ENCODE peak calls at places on chromosome 2, in ten cellular contexts. One of them, this sample, is unnamed.

GRCh38 chr2:25161055-25161781 is 7.2 kb downstream of the POMC start:
- DNase-seq in suprapubic skin: no peak
- DNase-seq in vagina: no peak
- DNase-seq in spleen: peak; percentile 94
- DNase-seq in sigmoid colon: peak; percentile 79
- DNase-seq in transverse colon: peak; percentile 57
- DNase-seq in endothelial cell of umbilical vein: peak; percentile 11
- DNase-seq in HepG2: no peak
- DNase-seq in GM12878: no peak
- DNase-seq in K562: no peak
- DNase-seq in this sample: peak; percentile 44

GRCh38 chr2:52428224-52428623 is 1339.4 kb upstream of the CHAC2 start:
- DNase-seq in suprapubic skin: no peak
- DNase-seq in vagina: no peak
- DNase-seq in spleen: no peak
- DNase-seq in sigmoid colon: no peak
- DNase-seq in transverse colon: no peak
- DNase-seq in endothelial cell of umbilical vein: no peak
- DNase-seq in HepG2: no peak
- DNase-seq in GM12878: no peak
- DNase-seq in K562: no peak
- DNase-seq in this sample: no peak

GRCh38 chr2:121565389-121566250 is 34.9 kb downstream of the RNU4ATAC start:
- DNase-seq in suprapubic skin: no peak
- DNase-seq in vagina: no peak
- DNase-seq in spleen: no peak
- DNase-seq in sigmoid colon: no peak
- DNase-seq in transverse colon: no peak
- DNase-seq in endothelial cell of umbilical vein: no peak
- DNase-seq in HepG2: no peak
- DNase-seq in GM12878: no peak
- DNase-seq in K562: no peak
- DNase-seq in this sample: no peak

GRCh38 chr2:46800218-46800617 is 115.4 kb downstream of the MCFD2 start:
- DNase-seq in suprapubic skin: no peak
- DNase-seq in vagina: no peak
- DNase-seq in spleen: no peak
- DNase-seq in sigmoid colon: no peak
- DNase-seq in transverse colon: no peak
- DNase-seq in endothelial cell of umbilical vein: no peak
- DNase-seq in HepG2: no peak
- DNase-seq in GM12878: no peak
- DNase-seq in K562: no peak
- DNase-seq in this sample: no peak

GRCh38 chr2:158772306-158773078 is 22.6 kb upstream of the DAPL1 start:
- DNase-seq in suprapubic skin: no peak
- DNase-seq in vagina: no peak
- DNase-seq in spleen: no peak
- DNase-seq in sigmoid colon: no peak
- DNase-seq in transverse colon: no peak
- DNase-seq in endothelial cell of umbilical vein: no peak
- DNase-seq in HepG2: no peak
- DNase-seq in GM12878: no peak
- DNase-seq in K562: no peak
- DNase-seq in this sample: no peak

GRCh38 chr2:101107246-101107645 is 43.9 kb downstream of the TBC1D8 start:
- DNase-seq in suprapubic skin: no peak
- DNase-seq in vagina: no peak
- DNase-seq in spleen: no peak
- DNase-seq in sigmoid colon: no peak
- DNase-seq in transverse colon: no peak
- DNase-seq in endothelial cell of umbilical vein: no peak
- DNase-seq in HepG2: no peak
- DNase-seq in GM12878: no peak
- DNase-seq in K562: no peak
- DNase-seq in this sample: no peak

GRCh38 chr2:767944-768343 is 90.7 kb upstream of the TMEM18 start:
- DNase-seq in suprapubic skin: no peak
- DNase-seq in vagina: no peak
- DNase-seq in spleen: no peak
- DNase-seq in sigmoid colon: no peak
- DNase-seq in transverse colon: no peak
- DNase-seq in endothelial cell of umbilical vein: no peak
- DNase-seq in HepG2: no peak
- DNase-seq in GM12878: no peak
- DNase-seq in K562: no peak
- DNase-seq in this sample: no peak

GRCh38 chr2:240397542-240397916 is 37.9 kb upstream of the GPC1 start:
- DNase-seq in suprapubic skin: no peak
- DNase-seq in vagina: no peak
- DNase-seq in spleen: peak; percentile 48
- DNase-seq in sigmoid colon: peak; percentile 58
- DNase-seq in transverse colon: no peak
- DNase-seq in endothelial cell of umbilical vein: no peak
- DNase-seq in HepG2: no peak
- DNase-seq in GM12878: no peak
- DNase-seq in K562: no peak
- DNase-seq in this sample: no peak

GRCh38 chr2:45248214-45248613 is 239.0 kb upstream of the SIX2 start:
- DNase-seq in suprapubic skin: no peak
- DNase-seq in vagina: no peak
- DNase-seq in spleen: no peak
- DNase-seq in sigmoid colon: no peak
- DNase-seq in transverse colon: no peak
- DNase-seq in endothelial cell of umbilical vein: no peak
- DNase-seq in HepG2: no peak
- DNase-seq in GM12878: no peak
- DNase-seq in K562: no peak
- DNase-seq in this sample: no peak

GRCh38 chr2:192265751-192266150 is 71.0 kb upstream of the TMEFF2 start:
- DNase-seq in suprapubic skin: no peak
- DNase-seq in vagina: no peak
- DNase-seq in spleen: no peak
- DNase-seq in sigmoid colon: no peak
- DNase-seq in transverse colon: no peak
- DNase-seq in endothelial cell of umbilical vein: no peak
- DNase-seq in HepG2: no peak
- DNase-seq in GM12878: no peak
- DNase-seq in K562: no peak
- DNase-seq in this sample: no peak

GRCh38 chr2:218995972-218996644 is 2.9 kb upstream of the CRYBA2 start:
- DNase-seq in suprapubic skin: peak; percentile 90
- DNase-seq in vagina: no peak
- DNase-seq in spleen: peak; percentile 90
- DNase-seq in sigmoid colon: peak; percentile 94
- DNase-seq in transverse colon: peak; percentile 93
- DNase-seq in endothelial cell of umbilical vein: peak; percentile 65
- DNase-seq in HepG2: peak; percentile 58
- DNase-seq in GM12878: no peak
- DNase-seq in K562: peak; percentile 90
- DNase-seq in this sample: peak; percentile 95
- H3K4me3 ChIP-seq in suprapubic skin: peak overlapping the region; percentile 39
- H3K4me3 ChIP-seq in vagina: peak overlapping the region; percentile 41
- H3K4me3 ChIP-seq in spleen: peak overlapping the region; percentile 20
- H3K4me3 ChIP-seq in sigmoid colon: peak overlapping the region; percentile 7
- H3K4me3 ChIP-seq in transverse colon: peak overlapping the region; percentile 33
- H3K4me3 ChIP-seq in endothelial cell of umbilical vein: no peak overlapping the region
- H3K4me3 ChIP-seq in HepG2: no peak overlapping the region
- H3K4me3 ChIP-seq in GM12878: no peak overlapping the region
- H3K4me3 ChIP-seq in K562: peak overlapping the region; percentile 51
- H3K4me3 ChIP-seq in this sample: peak overlapping the region; percentile 38

DNA sequence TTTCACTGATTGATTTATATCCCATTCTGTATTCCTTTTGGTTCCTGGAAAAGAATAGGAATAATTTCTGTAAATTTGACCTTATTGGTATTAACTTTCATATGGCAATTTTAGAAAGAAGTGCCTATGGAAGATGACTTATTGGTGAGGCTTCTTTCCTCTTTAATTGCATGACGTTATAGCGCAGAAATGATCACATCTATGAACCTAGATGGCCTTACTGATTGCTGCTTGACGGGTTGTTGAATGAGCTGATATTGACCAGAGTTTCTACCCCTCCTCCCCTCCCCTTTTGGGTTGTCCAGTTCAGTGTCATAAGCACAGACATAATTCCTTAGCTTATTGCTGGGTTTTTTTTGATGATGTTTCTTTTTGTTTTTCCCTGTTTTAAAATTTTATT is 14.6 kb downstream of the ACSL3 start:
- DNase-seq in suprapubic skin: no peak
- DNase-seq in vagina: no peak
- DNase-seq in spleen: no peak
- DNase-seq in sigmoid colon: no peak
- DNase-seq in transverse colon: no peak
- DNase-seq in endothelial cell of umbilical vein: no peak
- DNase-seq in HepG2: no peak
- DNase-seq in GM12878: no peak
- DNase-seq in K562: no peak
- DNase-seq in this sample: no peak
- TF ChIP-seq POLR2AphosphoS5 in suprapubic skin: no peak
- TF ChIP-seq POLR2AphosphoS5 in vagina: no peak
- TF ChIP-seq POLR2AphosphoS5 in spleen: no peak
- TF ChIP-seq POLR2AphosphoS5 in sigmoid colon: no peak
- TF ChIP-seq POLR2AphosphoS5 in transverse colon: no peak
- TF ChIP-seq POLR2AphosphoS5 in endothelial cell of umbilical vein: no peak
- TF ChIP-seq POLR2AphosphoS5 in HepG2: no peak
- TF ChIP-seq POLR2AphosphoS5 in GM12878: no peak
- TF ChIP-seq POLR2AphosphoS5 in K562: no peak
- TF ChIP-seq POLR2AphosphoS5 in this sample: no peak

GRCh38 chr2:120100627-120101026 is 87.8 kb downstream of the EPB41L5 start:
- DNase-seq in suprapubic skin: no peak
- DNase-seq in vagina: no peak
- DNase-seq in spleen: no peak
- DNase-seq in sigmoid colon: no peak
- DNase-seq in transverse colon: no peak
- DNase-seq in endothelial cell of umbilical vein: no peak
- DNase-seq in HepG2: no peak
- DNase-seq in GM12878: no peak
- DNase-seq in K562: no peak
- DNase-seq in this sample: no peak

GRCh38 chr2:120104772-120105171 is 91.9 kb downstream of the EPB41L5 start:
- DNase-seq in suprapubic skin: no peak
- DNase-seq in vagina: no peak
- DNase-seq in spleen: no peak
- DNase-seq in sigmoid colon: no peak
- DNase-seq in transverse colon: no peak
- DNase-seq in endothelial cell of umbilical vein: no peak
- DNase-seq in HepG2: no peak
- DNase-seq in GM12878: no peak
- DNase-seq in K562: no peak
- DNase-seq in this sample: no peak

GRCh38 chr2:120108049-120108448 is 95.2 kb downstream of the EPB41L5 start:
- DNase-seq in suprapubic skin: no peak
- DNase-seq in vagina: no peak
- DNase-seq in spleen: no peak
- DNase-seq in sigmoid colon: no peak
- DNase-seq in transverse colon: peak; percentile 34
- DNase-seq in endothelial cell of umbilical vein: peak; percentile 97
- DNase-seq in HepG2: no peak
- DNase-seq in GM12878: no peak
- DNase-seq in K562: no peak
- DNase-seq in this sample: peak; percentile 63

GRCh38 chr2:120105360-120105759 is 92.5 kb downstream of the EPB41L5 start:
- DNase-seq in suprapubic skin: no peak
- DNase-seq in vagina: no peak
- DNase-seq in spleen: no peak
- DNase-seq in sigmoid colon: no peak
- DNase-seq in transverse colon: no peak
- DNase-seq in endothelial cell of umbilical vein: no peak
- DNase-seq in HepG2: no peak
- DNase-seq in GM12878: peak; percentile 26
- DNase-seq in K562: no peak
- DNase-seq in this sample: no peak

GRCh38 chr2:120104002-120104467 is 91.2 kb downstream of the EPB41L5 start:
- DNase-seq in suprapubic skin: no peak
- DNase-seq in vagina: no peak
- DNase-seq in spleen: no peak
- DNase-seq in sigmoid colon: no peak
- DNase-seq in transverse colon: no peak
- DNase-seq in endothelial cell of umbilical vein: peak; percentile 39
- DNase-seq in HepG2: no peak
- DNase-seq in GM12878: no peak
- DNase-seq in K562: no peak
- DNase-seq in this sample: no peak
- H3K27ac ChIP-seq in suprapubic skin: no peak overlapping the region
- H3K27ac ChIP-seq in vagina: no peak overlapping the region
- H3K27ac ChIP-seq in spleen: no peak overlapping the region
- H3K27ac ChIP-seq in sigmoid colon: no peak overlapping the region
- H3K27ac ChIP-seq in transverse colon: no peak overlapping the region
- H3K27ac ChIP-seq in endothelial cell of umbilical vein: no peak overlapping the region
- H3K27ac ChIP-seq in HepG2: no peak overlapping the region
- H3K27ac ChIP-seq in GM12878: no peak overlapping the region
- H3K27ac ChIP-seq in K562: no peak overlapping the region
- H3K27ac ChIP-seq in this sample: no peak overlapping the region

GRCh38 chr2:68726608-68727367 is 7.8 kb upstream of the ARHGAP25 start:
- DNase-seq in suprapubic skin: no peak
- DNase-seq in vagina: peak; percentile 58
- DNase-seq in spleen: peak; percentile 91
- DNase-seq in sigmoid colon: no peak
- DNase-seq in transverse colon: peak; percentile 70
- DNase-seq in endothelial cell of umbilical vein: no peak
- DNase-seq in HepG2: no peak
- DNase-seq in GM12878: peak; percentile 68
- DNase-seq in K562: no peak
- DNase-seq in this sample: peak; percentile 41

GRCh38 chr2:68727698-68728375 is 6.8 kb upstream of the ARHGAP25 start:
- DNase-seq in suprapubic skin: no peak
- DNase-seq in vagina: peak; percentile 3
- DNase-seq in spleen: no peak
- DNase-seq in sigmoid colon: no peak
- DNase-seq in transverse colon: no peak
- DNase-seq in endothelial cell of umbilical vein: no peak
- DNase-seq in HepG2: no peak
- DNase-seq in GM12878: no peak
- DNase-seq in K562: no peak
- DNase-seq in this sample: no peak

GRCh38 chr2:68722712-68723111 is 11.9 kb upstream of the ARHGAP25 start:
- DNase-seq in suprapubic skin: no peak
- DNase-seq in vagina: peak; percentile 56
- DNase-seq in spleen: no peak
- DNase-seq in sigmoid colon: no peak
- DNase-seq in transverse colon: no peak
- DNase-seq in endothelial cell of umbilical vein: no peak
- DNase-seq in HepG2: peak; percentile 15
- DNase-seq in GM12878: no peak
- DNase-seq in K562: peak; percentile 50
- DNase-seq in this sample: no peak

GRCh38 chr2:68721482-68722071 is 13.0 kb upstream of the ARHGAP25 start:
- DNase-seq in suprapubic skin: no peak
- DNase-seq in vagina: peak; percentile 27
- DNase-seq in spleen: no peak
- DNase-seq in sigmoid colon: no peak
- DNase-seq in transverse colon: peak; percentile 35
- DNase-seq in endothelial cell of umbilical vein: no peak
- DNase-seq in HepG2: no peak
- DNase-seq in GM12878: no peak
- DNase-seq in K562: peak; percentile 33
- DNase-seq in this sample: peak; percentile 60

DNA sequence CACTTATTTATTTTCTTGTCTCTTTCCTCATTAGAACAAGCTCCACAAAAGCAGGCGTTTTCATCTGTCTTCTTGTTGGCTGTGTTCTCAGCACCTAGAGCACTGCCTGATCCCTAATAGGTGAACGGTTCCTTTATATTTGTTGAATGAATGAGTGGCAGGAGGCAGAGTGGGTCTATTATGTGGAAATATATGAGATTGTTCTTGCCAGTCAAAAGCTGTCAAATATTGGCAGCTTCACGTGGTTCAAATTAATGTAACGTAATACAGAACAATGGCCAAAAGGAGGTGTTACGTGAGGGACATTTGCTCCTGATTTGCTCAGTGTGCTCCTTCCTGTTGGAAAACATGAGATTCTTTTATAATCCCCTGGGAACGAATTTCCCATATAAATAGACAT is 8.5 kb upstream of the ARHGAP25 start:
- DNase-seq in suprapubic skin: no peak
- DNase-seq in vagina: peak; percentile 1
- DNase-seq in spleen: no peak
- DNase-seq in sigmoid colon: no peak
- DNase-seq in transverse colon: no peak
- DNase-seq in endothelial cell of umbilical vein: no peak
- DNase-seq in HepG2: no peak
- DNase-seq in GM12878: no peak
- DNase-seq in K562: no peak
- DNase-seq in this sample: no peak
- H3K4me3 ChIP-seq in suprapubic skin: no peak overlapping the region
- H3K4me3 ChIP-seq in vagina: no peak overlapping the region
- H3K4me3 ChIP-seq in spleen: no peak overlapping the region
- H3K4me3 ChIP-seq in sigmoid colon: no peak overlapping the region
- H3K4me3 ChIP-seq in transverse colon: no peak overlapping the region
- H3K4me3 ChIP-seq in endothelial cell of umbilical vein: no peak overlapping the region
- H3K4me3 ChIP-seq in HepG2: no peak overlapping the region
- H3K4me3 ChIP-seq in GM12878: no peak overlapping the region
- H3K4me3 ChIP-seq in K562: no peak overlapping the region
- H3K4me3 ChIP-seq in this sample: no peak overlapping the region

This sample was measured in stomach.